ENCODE peak calls at places on chromosomes 16 and 17, in ten cellular contexts. J, R, T, S, V, M, B, Y, F and X are unnamed samples.

GRCh38 chr17:43803758-43804157 is 23.5 kb downstream of the CFAP97D1 start:
- DNase-seq in F (no peak), S (no peak), R (peak), M (no peak), J (no peak), V (no peak), B (no peak), T (no peak), Y (no peak), X (no peak)

GRCh38 chr17:225551-225950 is 44.1 kb upstream of the DOC2B start:
- DNase-seq in M (no peak), S (no peak), J (no peak), F (no peak), B (no peak), Y (no peak), T (no peak), R (no peak), V (no peak), X (no peak)

GRCh38 chr17:83173180-83173996 is 94.0 kb downstream of the METRNL start:
- DNase-seq in S (no peak), J (peak), B (no peak), T (no peak), V (no peak), F (no peak), Y (no peak), M (no peak), R (no peak), X (no peak)

GRCh38 chr17:7477392-7478275 is 1.8 kb downstream of the ZBTB4 start:
- DNase-seq in B (no peak), R (peak), J (no peak), V (peak), S (no peak), T (no peak), Y (peak), M (peak), F (no peak), X (peak)

GRCh38 chr16:16797239-16797638 is 418.3 kb downstream of the NPIPA7 start:
- DNase-seq in R (no peak), S (no peak), T (no peak), F (no peak), B (no peak), V (no peak), M (no peak), Y (no peak), J (no peak), X (no peak)

GRCh38 chr17:49249292-49249794 is 18.8 kb upstream of the PHOSPHO1 start:
- DNase-seq in V (peak), Y (no peak), M (no peak), F (no peak), R (no peak), T (peak), J (no peak), S (no peak), B (peak), X (peak)

GRCh38 chr16:10881479-10882030 is 4.6 kb downstream of the CIITA start:
- DNase-seq in F (no peak), S (no peak), B (no peak), T (no peak), J (no peak), R (no peak), M (no peak), Y (no peak), V (no peak), X (no peak)

GRCh38 chr17:58630883-58631522 is 60.8 kb downstream of the TEX14 start:
- DNase-seq in S (no peak), Y (peak), J (no peak), R (no peak), F (peak), M (no peak), T (no peak), V (peak), B (no peak), X (no peak)

GRCh38 chr17:7951143-7951792 is 19.3 kb downstream of the CNTROB start:
- DNase-seq in J (no peak), S (no peak), V (no peak), M (no peak), B (no peak), T (no peak), Y (no peak), F (no peak), R (no peak), X (no peak)

GRCh38 chr16:17228048-17228707 is 242.6 kb downstream of the XYLT1 start:
- DNase-seq in M (no peak), R (no peak), S (no peak), J (no peak), T (no peak), Y (peak), B (no peak), F (no peak), V (no peak), X (no peak)

GRCh38 chr17:83096401-83097220 is 17.2 kb downstream of the METRNL start:
- DNase-seq in M (no peak), Y (no peak), R (no peak), V (peak), J (no peak), F (no peak), T (no peak), B (no peak), S (no peak), X (no peak)

GRCh38 chr17:36527851-36528250 is 6.8 kb downstream of the MYO19 start:
- DNase-seq in F (no peak), M (no peak), Y (no peak), J (no peak), B (peak), R (no peak), S (no peak), T (no peak), V (no peak), X (no peak)

GRCh38 chr17:79269620-79270019 is 195.0 kb downstream of the ENGASE start:
- DNase-seq in V (no peak), T (no peak), R (no peak), F (no peak), J (no peak), M (no peak), S (no peak), Y (no peak), B (no peak), X (no peak)

GRCh38 chr16:80947708-80948615 is 58.7 kb downstream of the CMC2 start:
- DNase-seq in S (no peak), M (no peak), V (no peak), F (no peak), B (no peak), T (no peak), J (no peak), R (no peak), Y (peak), X (no peak)

GRCh38 chr17:38420518-38420917 is 7.7 kb upstream of the ARHGAP23 start:
- DNase-seq in R (no peak), S (no peak), J (no peak), V (no peak), F (no peak), Y (no peak), T (no peak), M (no peak), B (no peak), X (no peak)

GRCh38 chr16:77745972-77746371 is 23.7 kb downstream of the NUDT7 start:
- DNase-seq in S (no peak), J (no peak), V (no peak), R (no peak), T (no peak), B (no peak), F (no peak), Y (no peak), M (peak), X (no peak)